ENCODE peak calls at places on chromosomes 3 and 15, in seven cellular contexts. Q is T-cell, L is T-helper 1 cell, C is iPS DF 6.9, X is A673, B is SK-N-MC, I is mesenchymal stem cell. E is an unnamed sample.

GRCh38 chr15:92653836-92654524 is 1.6 kb downstream of the FAM174B start:
- DNase-seq in C (no peak), I (peak), Q (no peak), X (no peak), B (no peak), L (no peak), E (no peak)

GRCh38 chr3:45507820-45508317 is 86.7 kb upstream of the LIMD1 start:
- DNase-seq in X (peak), C (peak), Q (no peak), B (peak), I (peak), L (no peak), E (no peak)

GRCh38 chr15:85329561-85330421 is 50.6 kb upstream of the AKAP13 start:
- DNase-seq in L (no peak), Q (peak), C (no peak), X (no peak), B (no peak), I (peak), E (no peak)

GRCh38 chr15:49135893-49136292 is 19.5 kb downstream of the COPS2 start:
- DNase-seq in Q (no peak), X (no peak), B (no peak), C (no peak), L (no peak), I (peak), E (no peak)

GRCh38 chr15:67997996-67998395 is 56.1 kb upstream of the PIAS1 start:
- DNase-seq in I (peak), Q (no peak), X (no peak), B (no peak), L (no peak), C (no peak), E (no peak)

GRCh38 chr3:17194116-17194515 is 309.4 kb downstream of the PLCL2 start:
- DNase-seq in B (no peak), L (no peak), Q (no peak), C (no peak), I (no peak), X (no peak), E (no peak)

GRCh38 chr3:40690696-40691597 is 166.2 kb downstream of the ZNF621 start:
- DNase-seq in L (no peak), B (no peak), I (no peak), C (no peak), X (no peak), Q (no peak), E (no peak)

GRCh38 chr3:68764554-68764953 is 167.8 kb downstream of the TAFA4 start:
- DNase-seq in X (no peak), B (no peak), Q (no peak), I (no peak), L (no peak), C (no peak), E (no peak)